ENCODE peak calls at places on chromosome 13, in five cellular contexts. K is kidney epithelial cell, B is breast epithelium, M is transverse colon, W is body of pancreas. A is an unnamed sample.

GRCh38 chr13:103157034-103157433 is 90.8 kb upstream of the SLC10A2 start:
- DNase-seq in K (no peak), B (no peak), M (no peak), W (no peak), A (no peak)

GRCh38 chr13:100517135-100517534 is 71.5 kb downstream of the GGACT start:
- DNase-seq in K (peak), B (no peak), M (peak), W (peak), A (no peak)

GRCh38 chr13:109700176-109700575 is 86.2 kb downstream of the IRS2 start:
- DNase-seq in K (peak), B (no peak), M (peak), W (peak), A (no peak)

GRCh38 chr13:40664100-40665060 is 2.1 kb downstream of the FOXO1 start:
- DNase-seq in K (no peak), B (peak), M (peak), W (peak), A (peak)

GRCh38 chr13:46296920-46297319 is 85.2 kb downstream of the LRRC63 start:
- DNase-seq in K (peak), B (no peak), M (no peak), W (no peak), A (no peak)

GRCh38 chr13:76383671-76384461 is 502.3 kb downstream of the KCTD12 start:
- DNase-seq in K (peak), B (no peak), M (peak), W (no peak), A (no peak)

GRCh38 chr13:80571346-80572307 is 230.7 kb upstream of the SPRY2 start:
- DNase-seq in K (no peak), B (no peak), M (no peak), W (no peak), A (no peak)

GRCh38 chr13:38103851-38104250 is 234.3 kb upstream of the TRPC4 start:
- DNase-seq in K (no peak), B (no peak), M (no peak), W (no peak), A (no peak)

GRCh38 chr13:94416454-94417080 is 62.9 kb downstream of the DCT start:
- DNase-seq in K (no peak), B (no peak), M (no peak), W (no peak), A (peak)

GRCh38 chr13:95239293-95239692 is 62.0 kb downstream of the ABCC4 start:
- DNase-seq in K (no peak), B (no peak), M (no peak), W (no peak), A (no peak)

GRCh38 chr13:102970542-102970941 is 95.7 kb downstream of the SLC10A2 start:
- DNase-seq in K (no peak), B (no peak), M (no peak), W (no peak), A (no peak)

GRCh38 chr13:80131204-80131603 is 209.7 kb downstream of the SPRY2 start:
- DNase-seq in K (no peak), B (no peak), M (peak), W (peak), A (peak)

GRCh38 chr13:94464771-94465170 is 14.7 kb downstream of the DCT start:
- DNase-seq in K (no peak), B (no peak), M (no peak), W (no peak), A (no peak)

GRCh38 chr13:29786698-29787097 is 63.7 kb downstream of the UBL3 start:
- DNase-seq in K (no peak), B (no peak), M (no peak), W (no peak), A (no peak)

GRCh38 chr13:97468331-97468730 is 34.4 kb downstream of the RAP2A start:
- DNase-seq in K (no peak), B (no peak), M (no peak), W (no peak), A (no peak)